ENCODE peak calls at places on chromosome 4, in four cellular contexts. One of them, this sample, is unnamed.

GRCh38 chr4:56871357-56871993 is 36.2 kb upstream of the REST start:
- DNase-seq in substantia nigra: peak
- DNase-seq in Panc1: no peak
- DNase-seq in NCI-H1694 treated with DMSO at 0.1 percent for 48 hours: no peak
- DNase-seq in this sample: no peak

GRCh38 chr4:68373513-68373912 is 23.6 kb upstream of the YTHDC1 start:
- DNase-seq in substantia nigra: peak
- DNase-seq in Panc1: no peak
- DNase-seq in NCI-H1694 treated with DMSO at 0.1 percent for 48 hours: no peak
- DNase-seq in this sample: peak

GRCh38 chr4:85701881-85702321 is 227.0 kb downstream of the ARHGAP24 start:
- DNase-seq in substantia nigra: no peak
- DNase-seq in Panc1: no peak
- DNase-seq in NCI-H1694 treated with DMSO at 0.1 percent for 48 hours: no peak
- DNase-seq in this sample: no peak

GRCh38 chr4:58658701-58659100 is 1548.5 kb upstream of the IGFBP7 start:
- DNase-seq in substantia nigra: no peak
- DNase-seq in Panc1: no peak
- DNase-seq in NCI-H1694 treated with DMSO at 0.1 percent for 48 hours: no peak
- DNase-seq in this sample: no peak

GRCh38 chr4:136893638-136894037 is 638.7 kb downstream of the PCDH18 start:
- DNase-seq in substantia nigra: no peak
- DNase-seq in Panc1: no peak
- DNase-seq in NCI-H1694 treated with DMSO at 0.1 percent for 48 hours: no peak
- DNase-seq in this sample: no peak

GRCh38 chr4:19748470-19748869 is 503.2 kb upstream of the SLIT2 start:
- DNase-seq in substantia nigra: no peak
- DNase-seq in Panc1: no peak
- DNase-seq in NCI-H1694 treated with DMSO at 0.1 percent for 48 hours: no peak
- DNase-seq in this sample: no peak

GRCh38 chr4:78767350-78767749 is 8.8 kb upstream of the BMP2K start:
- DNase-seq in substantia nigra: no peak
- DNase-seq in Panc1: no peak
- DNase-seq in NCI-H1694 treated with DMSO at 0.1 percent for 48 hours: no peak
- DNase-seq in this sample: no peak

GRCh38 chr4:156837625-156838345 is 133.8 kb downstream of the PDGFC start:
- DNase-seq in substantia nigra: no peak
- DNase-seq in Panc1: no peak
- DNase-seq in NCI-H1694 treated with DMSO at 0.1 percent for 48 hours: no peak
- DNase-seq in this sample: no peak

GRCh38 chr4:165331823-165332222 is 4.4 kb downstream of the MSMO1 start:
- DNase-seq in substantia nigra: no peak
- DNase-seq in Panc1: no peak
- DNase-seq in NCI-H1694 treated with DMSO at 0.1 percent for 48 hours: no peak
- DNase-seq in this sample: no peak

GRCh38 chr4:154928640-154929257 is 147.7 kb downstream of the RBM46 start:
- DNase-seq in substantia nigra: no peak
- DNase-seq in Panc1: no peak
- DNase-seq in NCI-H1694 treated with DMSO at 0.1 percent for 48 hours: no peak
- DNase-seq in this sample: no peak